ENCODE peak calls at places on chromosomes 2 and 18, in nine cellular contexts. Q is CD8-positive, alpha-beta T cell; I is PC-3; M is fibroblast of lung; R is endodermal cell; S is hepatocyte; X is body of pancreas; G is K562; V is GM23248. L is an unnamed sample.

GRCh38 chr2:25453199-25453903 is 111.6 kb upstream of the DNMT3A start:
- DNase-seq in Q (no peak), V (peak; percentile 48), G (no peak), S (peak; percentile 23), M (peak; percentile 48), R (no peak), I (no peak), X (no peak), L (peak; percentile 3)

GRCh38 chr2:10591207-10591606 is 98.6 kb downstream of the NOL10 start:
- DNase-seq in G (no peak), X (no peak), S (no peak), I (no peak), Q (no peak), V (peak; percentile 16), R (peak; percentile 54), M (peak; percentile 10), L (peak; percentile 67)

GRCh38 chr18:28439870-28440269 is 262.9 kb upstream of the CDH2 start:
- DNase-seq in I (peak; percentile 44), Q (no peak), R (no peak), V (peak; percentile 68), M (peak; percentile 47), X (no peak), G (no peak), S (no peak), L (peak; percentile 30)

GRCh38 chr2:151033454-151034248 is 228.0 kb downstream of the RBM43 start:
- DNase-seq in M (no peak), S (no peak), G (no peak), Q (no peak), R (no peak), X (no peak), I (no peak), V (no peak), L (peak; percentile 15)

GRCh38 chr2:65282492-65283053 is 54.9 kb downstream of the ACTR2 start:
- DNase-seq in R (peak; percentile 43), G (no peak), Q (no peak), M (no peak), V (no peak), I (no peak), X (no peak), S (no peak), L (no peak)

GRCh38 chr18:48896875-48897511 is 53.8 kb downstream of the SMAD7 start:
- DNase-seq in Q (no peak), I (peak; percentile 24), R (peak; percentile 91), G (peak; percentile 85), S (peak; percentile 13), M (peak; percentile 26), V (peak; percentile 63), X (no peak), L (no peak)

GRCh38 chr2:1366546-1367134 is 46.6 kb upstream of the TPO start:
- DNase-seq in V (no peak), X (peak; percentile 98), G (no peak), I (no peak), R (no peak), M (no peak), S (no peak), Q (no peak), L (no peak)

GRCh38 chr2:165016772-165017411 is 61.6 kb upstream of the SLC38A11 start:
- DNase-seq in M (peak; percentile 60), S (peak; percentile 75), G (no peak), I (peak; percentile 64), X (peak; percentile 51), V (peak; percentile 77), Q (no peak), R (peak; percentile 79), L (peak; percentile 81)

GRCh38 chr2:167827352-167828097 is 419.9 kb downstream of the STK39 start:
- DNase-seq in G (no peak), Q (no peak), X (peak; percentile 58), R (no peak), I (no peak), S (peak; percentile 34), V (no peak), M (no peak), L (no peak)

GRCh38 chr2:2573658-2574293 is 242.7 kb upstream of the MYT1L start:
- DNase-seq in S (no peak), V (peak; percentile 22), M (peak; percentile 1), X (no peak), I (no peak), R (peak; percentile 39), G (no peak), Q (no peak), L (no peak)

GRCh38 chr2:218648473-218649100 is 10.8 kb downstream of the ZNF142 start:
- DNase-seq in R (peak; percentile 88), I (peak; percentile 80), G (peak; percentile 37), M (peak; percentile 41), S (peak; percentile 74), V (peak; percentile 72), Q (peak; percentile 27), X (peak; percentile 58), L (peak; percentile 81)

GRCh38 chr2:168685619-168686453 is 116.6 kb upstream of the NOSTRIN start:
- DNase-seq in S (peak; percentile 54), M (peak; percentile 66), X (no peak), R (peak; percentile 29), Q (no peak), V (no peak), G (no peak), I (no peak), L (no peak)

GRCh38 chr2:56464066-56464465 is 280.3 kb downstream of the CCDC85A start:
- DNase-seq in I (no peak), Q (no peak), G (no peak), M (no peak), V (no peak), X (no peak), S (no peak), R (no peak), L (no peak)

GRCh38 chr2:42913280-42913878 is 121.0 kb upstream of the HAAO start:
- DNase-seq in G (no peak), R (no peak), V (no peak), M (peak; percentile 39), I (no peak), Q (no peak), S (no peak), X (no peak), L (no peak)

GRCh38 chr2:191026377-191026776 is 12.4 kb upstream of the STAT1 start:
- DNase-seq in X (no peak), V (no peak), Q (no peak), M (no peak), I (no peak), R (peak; percentile 37), G (no peak), S (no peak), L (no peak)

GRCh38 chr18:11657152-11657551 is 31.9 kb upstream of the GNAL start:
- DNase-seq in I (no peak), G (no peak), V (no peak), Q (no peak), X (no peak), R (no peak), M (no peak), S (no peak), L (no peak)

GRCh38 chr2:220104871-220105351 is 477.5 kb downstream of the SLC4A3 start:
- DNase-seq in Q (no peak), I (peak; percentile 63), M (peak; percentile 93), G (no peak), R (peak; percentile 57), V (peak; percentile 94), X (no peak), S (peak; percentile 37), L (peak; percentile 69)

GRCh38 chr2:187865025-187865424 is 310.8 kb upstream of the TFPI start:
- DNase-seq in R (no peak), I (no peak), S (no peak), M (no peak), X (no peak), G (no peak), Q (no peak), V (no peak), L (no peak)

GRCh38 chr2:1055014-1055595 is 104.5 kb downstream of the SNTG2 start:
- DNase-seq in S (no peak), R (peak; percentile 66), I (peak; percentile 19), V (peak; percentile 84), G (no peak), X (no peak), Q (no peak), M (peak; percentile 96), L (peak; percentile 79)

DNA sequence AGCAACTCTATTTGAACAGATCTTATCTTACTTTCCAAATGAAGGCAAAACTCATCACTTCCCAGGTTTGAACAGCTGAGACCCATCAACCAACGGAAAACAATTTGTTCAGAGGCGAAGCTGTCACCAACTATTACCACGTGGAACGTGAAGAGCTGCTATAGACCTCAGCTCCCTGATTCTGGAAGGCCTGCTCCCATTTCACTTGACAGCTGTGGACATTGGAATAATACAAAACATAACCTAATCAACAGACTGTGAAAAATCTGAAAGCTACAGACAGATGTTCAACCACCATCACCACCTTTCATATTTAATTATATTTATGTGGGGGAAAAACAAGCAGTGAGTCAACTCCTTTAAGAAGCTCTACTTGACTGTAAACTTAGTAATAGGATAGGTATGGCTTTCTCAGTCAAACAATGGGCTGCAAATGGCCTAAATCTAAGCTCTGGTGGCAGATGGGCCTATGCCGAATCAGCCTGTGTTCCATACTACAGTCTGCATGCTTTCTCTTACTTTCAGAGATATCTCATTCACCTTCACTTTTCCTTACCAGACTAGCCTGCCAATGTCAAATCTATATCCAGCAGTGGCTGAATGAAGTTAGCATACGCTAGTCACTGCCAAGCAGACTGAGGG is 896.5 kb downstream of the TDRD15 start:
- DNase-seq in S (no peak), R (peak; percentile 49), X (no peak), M (no peak), I (no peak), Q (no peak), V (no peak), G (no peak), L (no peak)
- H3K4me3 ChIP-seq in S (no peak overlapping the region), R (no peak overlapping the region), X (no peak overlapping the region), M (no peak overlapping the region), I (no peak overlapping the region), Q (no peak overlapping the region), V (no peak overlapping the region), G (no peak overlapping the region), L (no peak overlapping the region)

GRCh38 chr2:48551548-48551947 is 21.6 kb downstream of the STON1 start:
- DNase-seq in I (peak; percentile 20), Q (no peak), S (no peak), V (peak; percentile 30), R (no peak), G (no peak), M (peak; percentile 60), X (no peak), L (no peak)
- H3K36me3 ChIP-seq in I (no peaks in the 10 kb centered on the region), Q (no peaks in the 10 kb centered on the region), S (no peaks in the 10 kb centered on the region), V (no peaks in the 10 kb centered on the region), R (no peaks in the 10 kb centered on the region), G (no peaks in the 10 kb centered on the region), M (no peaks in the 10 kb centered on the region), X (no peaks in the 10 kb centered on the region), L (no peaks in the 10 kb centered on the region)

GRCh38 chr2:70768585-70769085 is 635 bp upstream of the ADD2 start:
- DNase-seq in I (no peak), S (no peak), R (peak; percentile 61), X (no peak), V (no peak), G (no peak), Q (no peak), M (no peak), L (no peak)
- H3K4me3 ChIP-seq in I (no peak overlapping the region), S (no peak overlapping the region), R (no peak overlapping the region), X (no peak overlapping the region), V (no peak overlapping the region), G (no peak overlapping the region), Q (no peak overlapping the region), M (no peak overlapping the region), L (no peak overlapping the region)

DNA sequence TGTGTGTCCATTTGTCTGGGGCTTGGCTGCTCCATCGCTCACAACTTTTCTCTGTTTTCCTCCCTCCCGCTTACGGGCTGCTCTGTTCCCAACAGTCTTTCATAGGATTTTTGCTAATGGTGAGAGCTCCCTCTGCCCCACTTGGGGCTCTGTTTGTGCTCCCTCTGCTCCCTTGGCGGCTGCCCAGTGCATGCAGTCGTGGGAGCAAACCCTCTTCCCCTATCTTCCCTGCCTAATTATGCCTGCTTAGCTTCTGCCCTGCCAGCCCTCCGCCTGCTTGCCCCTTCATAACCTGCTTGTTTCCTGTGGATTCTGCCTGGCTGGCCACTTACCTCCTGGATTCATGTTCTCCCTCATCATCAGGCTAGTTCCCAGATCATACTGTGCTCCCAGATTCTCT is 6.6 kb upstream of the KRTCAP3 start:
- DNase-seq in V (no peak), X (no peak), R (no peak), M (no peak), Q (no peak), I (no peak), G (no peak), S (no peak), L (no peak)
- H3K36me3 ChIP-seq in V (peaks cover 60% of the 10 kb centered on the region), X (peaks cover 21% of the 10 kb centered on the region), R (peaks cover 77% of the 10 kb centered on the region), M (peaks cover 19% of the 10 kb centered on the region), Q (peaks cover 63% of the 10 kb centered on the region), I (peaks cover 53% of the 10 kb centered on the region), G (peaks cover 78% of the 10 kb centered on the region), S (no peaks in the 10 kb centered on the region), L (peaks cover 72% of the 10 kb centered on the region)